ENCODE peak calls at places on chromosomes 5 and 9, in seven cellular contexts. One of them, this sample, is unnamed.

GRCh38 chr5:73122875-73123810 is 2.8 kb downstream of the TMEM171 start:
- DNase-seq in IMR-90: peak
- DNase-seq in lower leg skin: no peak
- DNase-seq in ovary: no peak
- DNase-seq in adrenal gland: no peak
- DNase-seq in prostate gland: no peak
- DNase-seq in H1: no peak
- DNase-seq in this sample: no peak

GRCh38 chr9:120344230-120344629 is 235.7 kb downstream of the CDK5RAP2 start:
- DNase-seq in prostate gland: no peak
- DNase-seq in IMR-90: peak
- DNase-seq in ovary: no peak
- DNase-seq in adrenal gland: no peak
- DNase-seq in H1: no peak
- DNase-seq in lower leg skin: no peak
- DNase-seq in this sample: no peak

GRCh38 chr5:68159251-68159951 is 56.2 kb upstream of the PIK3R1 start:
- DNase-seq in prostate gland: no peak
- DNase-seq in IMR-90: no peak
- DNase-seq in lower leg skin: no peak
- DNase-seq in ovary: no peak
- DNase-seq in adrenal gland: peak
- DNase-seq in H1: no peak
- DNase-seq in this sample: peak

GRCh38 chr5:124139995-124140394 is 606.4 kb downstream of the ZNF608 start:
- DNase-seq in adrenal gland: no peak
- DNase-seq in lower leg skin: no peak
- DNase-seq in IMR-90: no peak
- DNase-seq in H1: no peak
- DNase-seq in ovary: no peak
- DNase-seq in prostate gland: no peak
- DNase-seq in this sample: no peak

GRCh38 chr5:79552984-79553383 is 39.0 kb upstream of the HOMER1 start:
- DNase-seq in ovary: no peak
- DNase-seq in prostate gland: no peak
- DNase-seq in IMR-90: peak
- DNase-seq in adrenal gland: no peak
- DNase-seq in H1: no peak
- DNase-seq in lower leg skin: no peak
- DNase-seq in this sample: no peak

GRCh38 chr5:74013222-74013621 is 387.2 kb downstream of the ARHGEF28 start:
- DNase-seq in adrenal gland: no peak
- DNase-seq in ovary: no peak
- DNase-seq in lower leg skin: no peak
- DNase-seq in prostate gland: no peak
- DNase-seq in H1: no peak
- DNase-seq in IMR-90: no peak
- DNase-seq in this sample: no peak

GRCh38 chr9:106728860-106729259 is 134.1 kb upstream of the ZNF462 start:
- DNase-seq in lower leg skin: no peak
- DNase-seq in adrenal gland: no peak
- DNase-seq in H1: no peak
- DNase-seq in ovary: no peak
- DNase-seq in IMR-90: no peak
- DNase-seq in prostate gland: no peak
- DNase-seq in this sample: no peak

GRCh38 chr9:115262477-115262876 is 144.5 kb upstream of the TNC start:
- DNase-seq in H1: no peak
- DNase-seq in lower leg skin: peak
- DNase-seq in prostate gland: peak
- DNase-seq in ovary: no peak
- DNase-seq in IMR-90: peak
- DNase-seq in adrenal gland: no peak
- DNase-seq in this sample: no peak

GRCh38 chr9:13430717-13431116 is 151.2 kb upstream of the MPDZ start:
- DNase-seq in ovary: no peak
- DNase-seq in IMR-90: no peak
- DNase-seq in H1: no peak
- DNase-seq in prostate gland: no peak
- DNase-seq in adrenal gland: no peak
- DNase-seq in lower leg skin: no peak
- DNase-seq in this sample: no peak

GRCh38 chr9:89864257-89864656 is 259.4 kb downstream of the GADD45G start:
- DNase-seq in lower leg skin: no peak
- DNase-seq in H1: no peak
- DNase-seq in adrenal gland: no peak
- DNase-seq in prostate gland: no peak
- DNase-seq in ovary: no peak
- DNase-seq in IMR-90: no peak
- DNase-seq in this sample: no peak

GRCh38 chr5:172179032-172179989 is 8.7 kb downstream of the STK10 start:
- DNase-seq in ovary: no peak
- DNase-seq in prostate gland: no peak
- DNase-seq in IMR-90: peak
- DNase-seq in lower leg skin: no peak
- DNase-seq in H1: no peak
- DNase-seq in adrenal gland: no peak
- DNase-seq in this sample: no peak

GRCh38 chr5:174533771-174534221 is 190.6 kb upstream of the MSX2 start:
- DNase-seq in H1: no peak
- DNase-seq in adrenal gland: no peak
- DNase-seq in IMR-90: peak
- DNase-seq in lower leg skin: no peak
- DNase-seq in prostate gland: no peak
- DNase-seq in ovary: no peak
- DNase-seq in this sample: no peak

GRCh38 chr9:15999422-16000339 is 446.8 kb downstream of the CCDC171 start:
- DNase-seq in H1: no peak
- DNase-seq in IMR-90: peak
- DNase-seq in prostate gland: no peak
- DNase-seq in ovary: no peak
- DNase-seq in adrenal gland: no peak
- DNase-seq in lower leg skin: no peak
- DNase-seq in this sample: no peak

GRCh38 chr5:73338201-73339126 is 110.1 kb downstream of the FOXD1 start:
- DNase-seq in prostate gland: no peak
- DNase-seq in ovary: no peak
- DNase-seq in adrenal gland: no peak
- DNase-seq in H1: no peak
- DNase-seq in lower leg skin: no peak
- DNase-seq in IMR-90: peak
- DNase-seq in this sample: peak

GRCh38 chr9:111287127-111287526 is 42.9 kb downstream of the OR2K2 start:
- DNase-seq in adrenal gland: no peak
- DNase-seq in lower leg skin: no peak
- DNase-seq in H1: no peak
- DNase-seq in ovary: no peak
- DNase-seq in IMR-90: peak
- DNase-seq in prostate gland: no peak
- DNase-seq in this sample: no peak

GRCh38 chr5:66888613-66889012 is 292.4 kb downstream of the MAST4 start:
- DNase-seq in IMR-90: no peak
- DNase-seq in prostate gland: no peak
- DNase-seq in adrenal gland: no peak
- DNase-seq in lower leg skin: no peak
- DNase-seq in H1: no peak
- DNase-seq in ovary: no peak
- DNase-seq in this sample: no peak

GRCh38 chr9:95981741-95982390 is 106.4 kb downstream of the ERCC6L2 start:
- DNase-seq in lower leg skin: no peak
- DNase-seq in IMR-90: no peak
- DNase-seq in prostate gland: no peak
- DNase-seq in adrenal gland: no peak
- DNase-seq in H1: no peak
- DNase-seq in ovary: no peak
- DNase-seq in this sample: no peak

GRCh38 chr9:81225586-81225985 is 463.8 kb downstream of the TLE1 start:
- DNase-seq in lower leg skin: no peak
- DNase-seq in prostate gland: peak
- DNase-seq in H1: no peak
- DNase-seq in IMR-90: no peak
- DNase-seq in adrenal gland: no peak
- DNase-seq in ovary: no peak
- DNase-seq in this sample: no peak

GRCh38 chr5:16808936-16809815 is 126.9 kb downstream of the MYO10 start:
- DNase-seq in prostate gland: no peak
- DNase-seq in IMR-90: no peak
- DNase-seq in H1: no peak
- DNase-seq in ovary: no peak
- DNase-seq in adrenal gland: no peak
- DNase-seq in lower leg skin: no peak
- DNase-seq in this sample: no peak
- H3K4me3 ChIP-seq in prostate gland: no peak
- H3K4me3 ChIP-seq in IMR-90: no peak
- H3K4me3 ChIP-seq in H1: no peak
- H3K4me3 ChIP-seq in ovary: no peak
- H3K4me3 ChIP-seq in adrenal gland: no peak
- H3K4me3 ChIP-seq in lower leg skin: no peak
- H3K4me3 ChIP-seq in this sample: no peak

DNA sequence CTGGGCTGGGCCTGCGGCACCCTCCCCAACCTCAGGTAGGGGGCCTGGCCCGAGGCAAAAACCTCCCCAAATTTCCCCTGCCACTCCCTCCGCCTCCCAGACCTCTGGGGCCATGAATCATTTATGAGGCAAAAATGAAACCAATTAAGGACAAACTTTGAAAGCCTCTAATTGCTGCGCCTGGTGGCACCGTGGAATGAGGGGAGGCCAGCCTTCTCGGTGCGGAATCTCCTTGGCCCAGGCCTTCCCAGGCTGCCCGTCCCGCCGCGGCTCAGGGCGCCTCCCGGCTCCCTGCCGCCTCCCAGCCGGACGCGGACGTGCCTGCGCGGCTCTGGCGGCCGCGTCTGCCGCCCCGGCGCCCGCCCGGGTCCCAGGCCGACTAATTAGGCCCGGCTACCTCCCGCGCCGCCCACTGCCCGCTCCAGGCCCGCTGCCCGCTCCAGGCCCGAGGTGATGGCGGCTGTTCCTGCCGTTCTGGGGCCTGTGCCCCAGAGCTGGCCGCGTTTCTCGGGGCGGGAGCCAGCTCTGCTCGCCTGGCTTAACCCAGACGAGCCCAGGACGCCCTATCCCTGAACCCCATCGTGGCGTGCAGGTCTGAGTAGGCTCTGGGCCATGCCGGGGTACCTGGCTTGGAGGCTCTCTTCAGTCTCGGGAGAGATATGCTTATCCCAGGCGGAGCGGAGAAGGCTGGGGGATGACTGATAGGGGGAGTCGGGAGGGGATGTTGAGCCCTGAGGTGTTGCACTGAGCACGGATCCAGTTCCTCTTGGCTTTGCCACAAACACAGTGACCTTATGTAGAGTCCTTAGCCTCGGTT is 20.1 kb downstream of the CXXC5 start:
- DNase-seq in H1: no peak
- DNase-seq in adrenal gland: no peak
- DNase-seq in ovary: peak
- DNase-seq in IMR-90: no peak
- DNase-seq in prostate gland: no peak
- DNase-seq in lower leg skin: no peak
- DNase-seq in this sample: no peak
- TF ChIP-seq POLR2A in H1: no peak
- TF ChIP-seq POLR2A in adrenal gland: peak
- TF ChIP-seq POLR2A in ovary: no peak
- TF ChIP-seq POLR2A in IMR-90: no peak
- TF ChIP-seq POLR2A in prostate gland: no peak
- TF ChIP-seq POLR2A in lower leg skin: no peak
- TF ChIP-seq POLR2A in this sample: no peak

DNA sequence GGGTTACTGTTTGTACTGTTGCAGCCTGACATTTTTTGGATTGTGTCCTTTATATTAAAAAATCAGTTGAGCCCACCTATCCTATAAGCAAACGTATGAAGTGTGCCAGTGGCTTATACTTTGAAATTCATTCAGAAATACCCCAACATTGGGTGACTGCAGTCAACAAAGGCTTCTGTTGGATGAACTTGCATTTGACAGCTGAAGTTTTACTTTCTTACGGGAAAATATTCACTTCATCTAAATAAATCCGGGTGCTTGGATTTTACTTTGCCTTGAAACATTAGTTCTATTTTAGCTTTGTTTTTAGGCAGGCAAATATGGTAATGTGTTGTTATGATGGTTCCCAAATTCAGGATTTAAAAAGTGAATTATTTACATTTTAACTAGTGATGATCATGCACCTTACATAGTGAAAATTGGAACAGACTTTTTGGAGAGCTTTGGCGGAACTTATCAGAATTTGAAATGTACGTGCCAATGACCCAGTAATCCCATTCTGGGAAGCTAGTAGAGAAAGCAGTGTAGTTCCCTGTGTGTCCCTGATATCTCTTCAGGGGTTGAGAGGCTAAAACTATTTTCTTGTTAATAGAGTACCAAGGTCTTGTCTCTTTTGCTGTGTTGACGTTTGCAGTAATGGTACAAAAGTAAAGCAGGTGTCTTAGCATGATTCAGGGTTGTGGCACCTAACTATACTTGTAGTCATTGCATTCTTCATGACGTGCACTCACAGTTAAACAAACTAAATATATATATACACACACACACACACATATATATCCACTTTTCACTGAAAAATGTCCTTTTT is 21.9 kb downstream of the EXOSC2 start:
- DNase-seq in ovary: no peak
- DNase-seq in lower leg skin: no peak
- DNase-seq in IMR-90: peak
- DNase-seq in H1: no peak
- DNase-seq in adrenal gland: no peak
- DNase-seq in prostate gland: no peak
- DNase-seq in this sample: no peak
- H3K4me3 ChIP-seq in ovary: peak
- H3K4me3 ChIP-seq in lower leg skin: no peak
- H3K4me3 ChIP-seq in IMR-90: peak
- H3K4me3 ChIP-seq in H1: no peak
- H3K4me3 ChIP-seq in adrenal gland: no peak
- H3K4me3 ChIP-seq in prostate gland: peak
- H3K4me3 ChIP-seq in this sample: peak

DNA sequence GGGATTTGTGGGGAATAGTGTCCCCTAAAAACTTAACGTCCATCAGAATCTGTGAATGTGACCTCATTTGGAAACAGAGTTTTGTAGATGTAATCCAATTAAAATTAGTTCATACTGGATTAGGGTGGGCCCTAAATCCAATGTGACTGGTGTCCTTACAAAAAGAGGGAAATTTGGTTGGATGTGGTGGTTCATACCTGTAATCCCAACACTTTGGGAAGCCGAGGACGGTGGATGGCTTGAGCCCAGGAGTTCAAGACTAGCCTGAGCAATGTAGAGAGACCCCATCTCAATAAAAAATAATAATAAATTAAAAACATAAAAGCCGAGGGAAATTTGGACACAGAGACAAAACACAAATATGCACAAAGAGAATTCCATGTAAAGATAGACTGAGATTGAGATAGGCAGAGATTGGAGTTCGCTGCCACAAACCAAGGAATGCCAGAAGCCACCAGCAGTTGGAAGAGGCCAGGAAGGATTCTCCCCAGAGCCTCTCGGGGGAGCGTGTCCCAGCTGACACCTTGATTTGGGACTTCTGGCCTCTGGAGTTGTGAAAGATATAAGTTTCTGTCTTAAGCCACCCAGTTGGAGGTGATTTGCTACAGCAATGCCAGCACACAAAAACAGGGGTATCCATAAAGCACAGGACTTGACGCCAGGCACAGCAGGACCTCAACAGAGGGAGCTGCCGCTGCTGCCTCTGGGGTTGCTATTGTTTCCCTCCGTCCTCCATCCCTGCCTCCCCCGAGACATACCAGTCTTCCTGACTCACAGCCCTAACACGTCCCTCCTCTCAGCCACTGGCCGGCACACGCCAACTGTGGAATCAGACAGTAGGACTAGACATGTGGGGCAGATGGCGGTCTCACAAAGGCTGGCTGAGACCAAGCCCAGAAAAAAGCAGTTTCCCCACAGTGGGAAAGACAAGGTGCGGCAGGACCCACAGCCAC is 73.8 kb upstream of the IL17B start:
- DNase-seq in lower leg skin: peak
- DNase-seq in ovary: peak
- DNase-seq in adrenal gland: peak
- DNase-seq in H1: no peak
- DNase-seq in IMR-90: peak
- DNase-seq in prostate gland: no peak
- DNase-seq in this sample: no peak
- TF ChIP-seq POLR2A in lower leg skin: no peak
- TF ChIP-seq POLR2A in ovary: no peak
- TF ChIP-seq POLR2A in adrenal gland: no peak
- TF ChIP-seq POLR2A in H1: no peak
- TF ChIP-seq POLR2A in IMR-90: peak
- TF ChIP-seq POLR2A in prostate gland: no peak
- TF ChIP-seq POLR2A in this sample: no peak

This sample was measured in testis.